ENCODE peak calls at places on chromosomes 5 and 9, in six cellular contexts. J is GM12891, O is H1, U is GM12878, D is HepG2, P is K562. X is an unnamed sample.

GRCh38 chr5:68505917-68506860 is 290.6 kb downstream of the PIK3R1 start:
- DNase-seq in J (no peak), O (no peak), U (no peak), D (peak), P (peak), X (no peak)

GRCh38 chr5:148681157-148682131 is 27.1 kb upstream of the HTR4 start:
- DNase-seq in J (no peak), O (no peak), U (no peak), D (no peak), P (no peak), X (no peak)

GRCh38 chr9:85599540-85600140 is 142.1 kb downstream of the AGTPBP1 start:
- DNase-seq in J (no peak), O (no peak), U (no peak), D (no peak), P (no peak), X (no peak)

GRCh38 chr9:17116400-17116837 is 18.4 kb upstream of the CNTLN start:
- DNase-seq in J (no peak), O (no peak), U (no peak), D (peak), P (no peak), X (no peak)

GRCh38 chr9:17837931-17838330 is 259.1 kb downstream of the SH3GL2 start:
- DNase-seq in J (no peak), O (no peak), U (no peak), D (peak), P (no peak), X (no peak)

GRCh38 chr9:5874048-5874447 is 16.6 kb upstream of the MLANA start:
- DNase-seq in J (no peak), O (no peak), U (no peak), D (no peak), P (no peak), X (no peak)

GRCh38 chr5:105508519-105508918 is 1945.9 kb upstream of the NUDT12 start:
- DNase-seq in J (no peak), O (no peak), U (no peak), D (no peak), P (peak), X (no peak)

GRCh38 chr5:122175852-122176251 is 46.5 kb downstream of the ZNF474 start:
- DNase-seq in J (no peak), O (no peak), U (no peak), D (no peak), P (no peak), X (no peak)

GRCh38 chr9:131732636-131733340 is 7.1 kb downstream of the RAPGEF1 start:
- DNase-seq in J (no peak), O (no peak), U (no peak), D (no peak), P (no peak), X (no peak)

GRCh38 chr5:107805166-107805565 is 134.4 kb upstream of the EFNA5 start:
- DNase-seq in J (no peak), O (no peak), U (no peak), D (no peak), P (no peak), X (no peak)

GRCh38 chr9:114082017-114082735 is 4.1 kb upstream of the AMBP start:
- DNase-seq in J (peak), O (no peak), U (peak), D (peak), P (peak), X (peak)

GRCh38 chr5:73265641-73266040 is 92.6 kb downstream of the TMEM174 start:
- DNase-seq in J (no peak), O (no peak), U (no peak), D (no peak), P (no peak), X (no peak)

GRCh38 chr5:36443941-36444340 is 142.2 kb upstream of the RANBP3L start:
- DNase-seq in J (no peak), O (no peak), U (no peak), D (no peak), P (no peak), X (no peak)

GRCh38 chr5:168670881-168671575 is 91.9 kb upstream of the PANK3 start:
- DNase-seq in J (no peak), O (no peak), U (no peak), D (no peak), P (peak), X (no peak)

GRCh38 chr9:35366627-35367026 is 123.3 kb upstream of the RUSC2 start:
- DNase-seq in J (no peak), O (no peak), U (no peak), D (no peak), P (no peak), X (no peak)

GRCh38 chr9:137550958-137551655 is 572 bp upstream of the MRPL41 start:
- DNase-seq in J (peak), O (peak), U (no peak), D (peak), P (peak), X (peak)

GRCh38 chr5:55498466-55498865 is 36.3 kb downstream of the PLPP1 start:
- DNase-seq in J (no peak), O (no peak), U (no peak), D (no peak), P (no peak), X (no peak)

GRCh38 chr9:35341585-35341984 is 148.3 kb upstream of the RUSC2 start:
- DNase-seq in J (no peak), O (no peak), U (no peak), D (no peak), P (no peak), X (no peak)

GRCh38 chr9:22809371-22809770 is 362.7 kb downstream of the DMRTA1 start:
- DNase-seq in J (no peak), O (no peak), U (no peak), D (no peak), P (no peak), X (no peak)

GRCh38 chr5:62514510-62515119 is 64.0 kb upstream of the LRRC70 start:
- DNase-seq in J (no peak), O (no peak), U (no peak), D (no peak), P (no peak), X (no peak)

GRCh38 chr9:130535818-130536521 is 43.4 kb upstream of the FUBP3 start:
- DNase-seq in J (no peak), O (no peak), U (no peak), D (peak), P (peak), X (no peak)

GRCh38 chr5:157219491-157220271 is 39.0 kb downstream of the ITK start:
- DNase-seq in J (no peak), O (no peak), U (peak), D (no peak), P (no peak), X (no peak)

GRCh38 chr5:142096382-142096781 is 12.2 kb upstream of the NDFIP1 start:
- DNase-seq in J (no peak), O (no peak), U (no peak), D (no peak), P (no peak), X (no peak)

GRCh38 chr5:143979044-143979690 is 167.2 kb downstream of the HMHB1 start:
- DNase-seq in J (no peak), O (no peak), U (no peak), D (no peak), P (no peak), X (no peak)

GRCh38 chr5:54738118-54738972 is 220.8 kb downstream of the SNX18 start:
- DNase-seq in J (no peak), O (no peak), U (no peak), D (no peak), P (peak), X (no peak)

GRCh38 chr5:2746642-2747041 is 4.8 kb downstream of the IRX2 start:
- DNase-seq in J (no peak), O (no peak), U (no peak), D (no peak), P (no peak), X (no peak)

GRCh38 chr5:37847978-37848425 is 8.2 kb upstream of the GDNF start:
- DNase-seq in J (no peak), O (no peak), U (peak), D (peak), P (no peak), X (no peak)

GRCh38 chr9:94079236-94079635 is 5.0 kb upstream of the PTPDC1 start:
- DNase-seq in J (no peak), O (no peak), U (no peak), D (no peak), P (no peak), X (no peak)

GRCh38 chr5:128706269-128706668 is 168.2 kb upstream of the FBN2 start:
- DNase-seq in J (no peak), O (no peak), U (no peak), D (no peak), P (no peak), X (no peak)

GRCh38 chr5:148586796-148587195 is 67.5 kb downstream of the HTR4 start:
- DNase-seq in J (no peak), O (no peak), U (no peak), D (no peak), P (no peak), X (no peak)

GRCh38 chr5:159774476-159775031 is 141.7 kb upstream of the ADRA1B start:
- DNase-seq in J (no peak), O (no peak), U (no peak), D (no peak), P (no peak), X (no peak)

GRCh38 chr9:96436063-96436455 is 13.9 kb upstream of the HABP4 start:
- DNase-seq in J (no peak), O (no peak), U (no peak), D (no peak), P (no peak), X (no peak)

GRCh38 chr5:16612007-16612406 is 4.8 kb downstream of the RETREG1 start:
- DNase-seq in J (no peak), O (no peak), U (no peak), D (no peak), P (no peak), X (no peak)

GRCh38 chr5:133050500-133050899 is 1.3 kb upstream of the HSPA4 start:
- DNase-seq in J (no peak), O (no peak), U (no peak), D (no peak), P (no peak), X (no peak)

GRCh38 chr9:77839459-77840140 is 191.5 kb upstream of the GNA14 start:
- DNase-seq in J (no peak), O (no peak), U (no peak), D (peak), P (no peak), X (no peak)

GRCh38 chr5:158914008-158914407 is 185.7 kb downstream of the EBF1 start:
- DNase-seq in J (no peak), O (no peak), U (no peak), D (no peak), P (no peak), X (no peak)

GRCh38 chr9:70479880-70480291 is 65.4 kb upstream of the KLF9 start:
- DNase-seq in J (no peak), O (peak), U (no peak), D (no peak), P (no peak), X (no peak)

GRCh38 chr9:130447193-130447816 is 2.5 kb downstream of the ASS1 start:
- DNase-seq in J (no peak), O (no peak), U (no peak), D (no peak), P (no peak), X (no peak)

DNA sequence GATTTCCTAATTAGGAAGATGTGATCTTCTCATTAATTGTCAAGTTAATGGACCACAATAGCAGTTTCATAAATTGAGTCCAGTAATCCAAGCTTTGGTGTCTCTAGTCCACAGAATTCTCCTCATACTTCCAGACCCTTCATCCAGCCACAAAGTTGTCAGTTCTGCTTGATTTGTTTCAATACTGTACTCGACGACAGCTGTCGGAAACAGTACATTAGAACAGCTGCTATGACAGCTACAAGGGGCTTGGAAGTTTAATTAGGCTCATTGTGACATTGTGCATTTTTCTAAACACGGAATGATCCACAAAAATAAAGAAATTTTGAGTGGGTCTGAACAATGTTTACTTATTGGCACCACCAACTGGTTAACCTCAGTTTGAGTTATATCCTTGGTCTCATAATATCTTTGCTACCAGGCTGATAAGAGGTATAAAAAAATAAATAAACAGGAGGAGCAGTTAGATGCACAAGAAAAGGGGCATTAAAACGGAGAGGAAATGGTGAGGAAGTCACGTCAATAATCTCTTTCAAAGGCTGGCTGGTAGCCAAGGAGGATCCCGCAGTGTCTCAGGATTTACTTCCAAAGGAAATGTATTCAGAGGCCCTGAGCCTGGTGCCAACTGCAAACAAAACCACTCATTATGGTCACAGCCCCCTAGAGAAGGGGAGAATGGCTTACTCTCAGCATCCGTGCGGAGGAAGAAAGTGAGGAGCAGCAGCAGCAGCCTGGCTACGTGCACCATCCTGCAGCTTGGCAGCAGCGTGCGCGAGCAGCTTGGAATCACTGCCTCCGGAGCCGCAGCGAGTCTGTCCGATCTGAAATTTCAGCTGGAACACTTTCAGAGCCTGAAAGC is 933.7 kb upstream of the DMAC1 start:
- DNase-seq in J (no peak), O (no peak), U (no peak), D (no peak), P (no peak), X (no peak)
- TF ChIP-seq TAF1 in J (no peak), O (no peak), U (no peak), D (no peak), P (no peak), X (no peak)

DNA sequence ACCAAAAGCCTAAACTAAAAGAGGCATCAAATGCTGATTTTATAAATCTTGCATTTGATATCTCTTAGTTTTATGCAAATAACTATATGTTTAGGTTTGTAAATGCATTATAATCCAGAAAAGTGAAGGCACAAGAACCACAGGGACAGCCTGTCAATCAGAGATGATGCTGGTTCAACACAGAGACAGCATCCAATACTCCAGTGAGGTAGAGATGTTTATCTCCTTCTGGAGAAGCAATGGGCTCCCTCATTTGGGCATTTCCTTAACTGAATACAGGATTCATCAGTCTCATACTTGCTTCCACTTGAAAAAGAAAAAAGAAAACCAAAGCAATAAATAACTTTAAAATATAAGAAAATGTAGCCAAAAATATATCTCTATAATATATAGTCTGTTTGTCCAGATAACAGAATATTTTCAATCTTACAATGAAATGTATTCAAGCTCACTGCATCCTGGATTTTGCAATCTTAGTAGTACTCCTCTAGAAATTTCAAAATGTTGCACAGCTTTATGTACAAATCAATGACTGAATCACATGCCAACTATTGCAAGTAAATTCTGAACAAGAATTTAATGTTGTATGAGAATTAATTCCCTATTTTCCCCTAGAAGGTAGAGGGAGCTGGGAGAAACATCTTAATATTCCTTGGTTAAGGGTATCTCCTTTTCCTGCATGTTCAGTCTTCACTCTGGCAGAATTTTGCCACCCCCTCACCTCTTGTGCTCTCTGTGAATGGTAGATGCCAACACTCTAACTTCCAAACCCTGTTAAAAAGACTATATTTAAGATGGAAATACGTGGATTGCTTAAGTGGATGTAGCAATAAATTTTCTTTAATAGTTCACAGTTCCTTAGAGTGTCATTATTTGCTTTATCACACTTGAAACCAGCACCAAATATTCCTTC is 191.1 kb upstream of the GAS1 start:
- DNase-seq in J (no peak), O (no peak), U (no peak), D (no peak), P (no peak), X (no peak)
- TF ChIP-seq POLR2AphosphoS5 in J (no peak), O (no peak), U (no peak), D (no peak), P (no peak), X (no peak)

GRCh38 chr5:179841621-179842020 is 17.0 kb downstream of the MRNIP start:
- DNase-seq in J (no peak), O (no peak), U (no peak), D (no peak), P (no peak), X (no peak)

GRCh38 chr5:179840766-179841165 is 17.9 kb downstream of the MRNIP start:
- DNase-seq in J (no peak), O (no peak), U (no peak), D (no peak), P (no peak), X (no peak)

GRCh38 chr5:179837076-179838011 is 16.6 kb downstream of the SQSTM1 start:
- DNase-seq in J (no peak), O (no peak), U (no peak), D (no peak), P (no peak), X (no peak)

GRCh38 chr5:179840321-179840720 is 18.3 kb downstream of the MRNIP start:
- DNase-seq in J (no peak), O (no peak), U (no peak), D (no peak), P (no peak), X (no peak)

DNA sequence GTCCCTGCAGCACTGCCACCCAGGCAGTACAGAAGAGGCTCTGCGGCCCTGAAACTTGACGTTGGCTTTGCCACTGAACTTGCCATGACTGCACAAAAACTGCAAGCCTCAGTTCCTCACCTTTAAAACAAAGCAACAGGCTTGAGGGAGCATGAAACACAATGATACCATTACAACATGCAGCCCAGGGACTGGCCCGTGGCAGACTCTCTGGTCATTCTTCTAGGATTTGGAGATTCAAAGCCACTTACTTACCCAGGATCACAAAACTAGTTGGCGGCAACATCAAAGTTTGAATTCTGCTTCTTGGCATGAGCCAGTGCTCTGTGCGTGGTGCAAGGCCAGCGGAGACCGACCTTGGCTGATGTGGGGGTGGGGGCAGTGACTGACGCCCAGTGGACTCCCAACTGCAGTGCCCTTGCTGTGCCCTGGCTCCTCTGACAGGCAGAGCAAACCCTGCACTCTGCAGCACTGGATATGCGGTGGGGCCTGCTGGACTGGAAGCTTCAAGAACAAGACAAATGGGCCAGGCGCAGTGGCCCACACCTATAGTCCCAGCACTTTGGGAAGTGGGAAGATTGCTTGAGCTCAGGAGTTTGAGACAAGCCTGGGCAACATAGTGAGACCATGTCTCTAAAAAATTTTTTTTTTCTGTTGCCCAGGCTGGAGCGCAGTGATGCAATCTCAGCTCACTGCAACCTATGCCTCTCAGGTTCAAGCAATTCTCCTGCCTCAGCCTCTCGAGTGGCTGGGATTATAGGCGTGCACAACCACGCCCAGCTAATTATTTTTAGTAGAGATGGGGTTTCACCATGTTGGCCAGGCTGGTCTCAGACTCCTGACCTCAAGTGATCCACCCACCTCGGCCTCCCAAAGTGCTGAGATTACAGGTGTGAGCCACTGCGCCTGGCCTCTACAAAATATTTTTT is 18.9 kb downstream of the SQSTM1 start:
- DNase-seq in J (no peak), O (no peak), U (no peak), D (no peak), P (no peak), X (no peak)
- TF ChIP-seq POLR2A in J (no peak), O (no peak), U (no peak), D (no peak), P (no peak), X (peak)

GRCh38 chr9:7123743-7124142 is 366.0 kb downstream of the KDM4C start:
- DNase-seq in J (no peak), O (no peak), U (no peak), D (no peak), P (no peak), X (no peak)

GRCh38 chr9:7119612-7120011 is 361.8 kb downstream of the KDM4C start:
- DNase-seq in J (no peak), O (no peak), U (no peak), D (no peak), P (no peak), X (no peak)

GRCh38 chr9:7118653-7119052 is 360.9 kb downstream of the KDM4C start:
- DNase-seq in J (no peak), O (no peak), U (no peak), D (no peak), P (peak), X (no peak)

GRCh38 chr9:7121664-7122063 is 363.9 kb downstream of the KDM4C start:
- DNase-seq in J (no peak), O (no peak), U (no peak), D (no peak), P (no peak), X (no peak)

GRCh38 chr9:7121055-7121454 is 363.3 kb downstream of the KDM4C start:
- DNase-seq in J (no peak), O (no peak), U (peak), D (no peak), P (peak), X (no peak)
- TF ChIP-seq TAF1 in J (no peak), O (no peak), U (no peak), D (no peak), P (no peak), X (no peak)

GRCh38 chr5:98563885-98564653 is 209.4 kb upstream of the RGMB start:
- DNase-seq in J (no peak), O (no peak), U (no peak), D (no peak), P (no peak), X (no peak)
- TF ChIP-seq POLR2AphosphoS5 in J (no peak), O (no peak), U (no peak), D (no peak), P (no peak), X (no peak)